ENCODE peak calls at places on chromosomes 6 and 20, in four cellular contexts. One of them, this sample, is unnamed.

GRCh38 chr6:85975957-85976356 is 333.3 kb upstream of the SYNCRIP start:
- DNase-seq in CD4-positive, alpha-beta T cell: no peak
- DNase-seq in spleen: no peak
- DNase-seq in fibroblast of lung: no peak
- DNase-seq in this sample: no peak

GRCh38 chr6:158149641-158150040 is 18.4 kb downstream of the SERAC1 start:
- DNase-seq in CD4-positive, alpha-beta T cell: no peak
- DNase-seq in spleen: no peak
- DNase-seq in fibroblast of lung: peak
- DNase-seq in this sample: no peak

GRCh38 chr20:48695738-48696137 is 132.1 kb downstream of the PREX1 start:
- DNase-seq in CD4-positive, alpha-beta T cell: no peak
- DNase-seq in spleen: no peak
- DNase-seq in fibroblast of lung: no peak
- DNase-seq in this sample: no peak

GRCh38 chr6:37783025-37783825 is 36.3 kb upstream of the ZFAND3 start:
- DNase-seq in CD4-positive, alpha-beta T cell: no peak
- DNase-seq in spleen: no peak
- DNase-seq in fibroblast of lung: peak
- DNase-seq in this sample: no peak

GRCh38 chr6:83055366-83055964 is 10.2 kb downstream of the UBE3D start:
- DNase-seq in CD4-positive, alpha-beta T cell: peak
- DNase-seq in spleen: no peak
- DNase-seq in fibroblast of lung: peak
- DNase-seq in this sample: no peak

GRCh38 chr6:46848684-46849360 is 55.6 kb downstream of the MEP1A start:
- DNase-seq in CD4-positive, alpha-beta T cell: peak
- DNase-seq in spleen: peak
- DNase-seq in fibroblast of lung: peak
- DNase-seq in this sample: peak

GRCh38 chr20:25739615-25740320 is 43.1 kb upstream of the ZNF337 start:
- DNase-seq in CD4-positive, alpha-beta T cell: no peak
- DNase-seq in spleen: no peak
- DNase-seq in fibroblast of lung: peak
- DNase-seq in this sample: no peak

GRCh38 chr6:42746452-42747400 is 823 bp upstream of the TBCC start:
- DNase-seq in CD4-positive, alpha-beta T cell: peak
- DNase-seq in spleen: peak
- DNase-seq in fibroblast of lung: peak
- DNase-seq in this sample: peak

GRCh38 chr6:80658926-80659325 is 552.5 kb downstream of the BCKDHB start:
- DNase-seq in CD4-positive, alpha-beta T cell: no peak
- DNase-seq in spleen: peak
- DNase-seq in fibroblast of lung: no peak
- DNase-seq in this sample: no peak

GRCh38 chr6:30748301-30748769 is 4.0 kb upstream of the IER3 start:
- DNase-seq in CD4-positive, alpha-beta T cell: no peak
- DNase-seq in spleen: no peak
- DNase-seq in fibroblast of lung: no peak
- DNase-seq in this sample: no peak

GRCh38 chr6:431986-432385 is 40.4 kb downstream of the IRF4 start:
- DNase-seq in CD4-positive, alpha-beta T cell: no peak
- DNase-seq in spleen: no peak
- DNase-seq in fibroblast of lung: peak
- DNase-seq in this sample: no peak

GRCh38 chr6:37368961-37369320 is 15.2 kb downstream of the RNF8 start:
- DNase-seq in CD4-positive, alpha-beta T cell: no peak
- DNase-seq in spleen: no peak
- DNase-seq in fibroblast of lung: no peak
- DNase-seq in this sample: no peak

GRCh38 chr6:10412948-10413849 is 1.7 kb downstream of the TFAP2A start:
- DNase-seq in CD4-positive, alpha-beta T cell: no peak
- DNase-seq in spleen: no peak
- DNase-seq in fibroblast of lung: no peak
- DNase-seq in this sample: no peak

GRCh38 chr6:129607581-129608186 is 102.3 kb downstream of the ARHGAP18 start:
- DNase-seq in CD4-positive, alpha-beta T cell: no peak
- DNase-seq in spleen: no peak
- DNase-seq in fibroblast of lung: peak
- DNase-seq in this sample: no peak

GRCh38 chr6:16333580-16333979 is 95.2 kb downstream of the GMPR start:
- DNase-seq in CD4-positive, alpha-beta T cell: no peak
- DNase-seq in spleen: no peak
- DNase-seq in fibroblast of lung: peak
- DNase-seq in this sample: no peak

GRCh38 chr20:11261533-11262000 is 587.8 kb upstream of the JAG1 start:
- DNase-seq in CD4-positive, alpha-beta T cell: no peak
- DNase-seq in spleen: no peak
- DNase-seq in fibroblast of lung: peak
- DNase-seq in this sample: no peak

GRCh38 chr20:25199473-25200265 is 4.2 kb downstream of the ENTPD6 start:
- DNase-seq in CD4-positive, alpha-beta T cell: no peak
- DNase-seq in spleen: no peak
- DNase-seq in fibroblast of lung: no peak
- DNase-seq in this sample: no peak

GRCh38 chr6:3138341-3138740 is 19.0 kb downstream of the TUBB2A start:
- DNase-seq in CD4-positive, alpha-beta T cell: no peak
- DNase-seq in spleen: no peak
- DNase-seq in fibroblast of lung: no peak
- DNase-seq in this sample: no peak

GRCh38 chr20:35199696-35200095 is 26.8 kb upstream of the MMP24 start:
- DNase-seq in CD4-positive, alpha-beta T cell: no peak
- DNase-seq in spleen: no peak
- DNase-seq in fibroblast of lung: peak
- DNase-seq in this sample: no peak

GRCh38 chr6:90197854-90198496 is 98.7 kb downstream of the BACH2 start:
- DNase-seq in CD4-positive, alpha-beta T cell: no peak
- DNase-seq in spleen: no peak
- DNase-seq in fibroblast of lung: peak
- DNase-seq in this sample: peak

DNA sequence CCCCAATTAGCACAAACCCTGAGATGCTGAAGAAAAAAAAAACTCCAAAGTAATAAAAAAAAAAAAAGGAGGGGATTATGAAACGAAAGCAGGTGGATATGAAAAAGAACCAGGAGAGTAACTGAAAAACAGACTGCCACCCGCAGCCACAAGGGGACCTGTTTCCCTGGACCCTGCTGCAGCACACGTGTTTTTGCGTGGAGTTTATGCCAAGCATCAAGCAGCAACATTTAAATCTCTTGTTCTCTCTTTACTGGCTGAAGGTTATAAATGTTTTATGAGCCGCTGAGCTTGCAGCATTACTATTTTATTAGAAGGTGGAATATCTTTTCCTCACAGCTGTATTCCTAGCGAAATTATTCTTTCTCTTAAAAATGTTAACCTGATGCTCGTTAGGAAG is 131.6 kb upstream of the OLIG3 start:
- DNase-seq in CD4-positive, alpha-beta T cell: no peak
- DNase-seq in spleen: no peak
- DNase-seq in fibroblast of lung: no peak
- DNase-seq in this sample: no peak
- TF ChIP-seq CTCF in CD4-positive, alpha-beta T cell: no peak
- TF ChIP-seq CTCF in spleen: no peak
- TF ChIP-seq CTCF in fibroblast of lung: no peak
- TF ChIP-seq CTCF in this sample: no peak

DNA sequence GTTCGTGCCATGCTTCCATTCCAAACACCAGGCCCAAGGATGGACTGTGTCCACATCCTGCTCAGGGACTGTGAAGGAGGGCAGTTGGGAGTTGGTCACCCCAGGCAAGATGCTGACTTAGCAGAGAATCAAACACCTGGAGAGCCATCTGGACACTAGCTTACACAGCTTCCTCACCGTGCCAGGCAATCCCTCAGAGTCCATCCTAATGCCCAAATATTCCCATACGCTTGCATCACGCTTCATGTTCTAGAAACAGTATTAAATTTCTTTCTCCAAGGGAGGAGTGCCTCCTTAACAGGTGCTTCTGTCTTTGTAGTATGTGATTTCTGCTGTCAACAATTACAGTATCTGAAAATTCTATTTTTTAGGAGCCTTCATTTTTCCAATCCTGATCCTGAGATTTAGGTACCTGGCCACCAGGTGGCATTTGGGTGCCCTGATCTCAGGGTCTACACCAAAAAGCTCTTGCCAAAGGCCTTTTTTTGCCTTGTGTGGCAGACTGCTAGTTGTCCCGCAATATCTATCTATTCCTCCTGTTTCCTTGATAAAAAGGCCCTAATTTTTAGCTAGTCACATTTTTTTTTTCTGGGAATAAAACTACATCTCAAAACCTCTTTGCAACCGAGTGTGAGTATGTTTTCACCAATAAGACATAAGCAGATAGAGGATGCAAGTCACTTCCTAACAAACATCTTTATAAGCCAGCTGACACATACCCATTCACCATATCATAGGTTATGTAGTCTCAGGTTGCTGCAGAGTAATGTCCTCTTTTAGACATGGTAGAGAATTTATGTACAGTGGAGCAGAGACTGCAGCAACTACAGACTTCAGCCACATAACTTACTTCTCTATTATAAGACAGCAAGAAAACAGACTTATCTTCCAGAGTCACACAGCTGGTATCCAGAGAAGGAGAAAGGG is 85.0 kb downstream of the PREP start:
- DNase-seq in CD4-positive, alpha-beta T cell: no peak
- DNase-seq in spleen: no peak
- DNase-seq in fibroblast of lung: no peak
- DNase-seq in this sample: no peak
- TF ChIP-seq CTCF in CD4-positive, alpha-beta T cell: no peak
- TF ChIP-seq CTCF in spleen: no peak
- TF ChIP-seq CTCF in fibroblast of lung: no peak
- TF ChIP-seq CTCF in this sample: peak

GRCh38 chr20:63891061-63892002 is 3.6 kb upstream of the DNAJC5 start:
- DNase-seq in CD4-positive, alpha-beta T cell: no peak
- DNase-seq in spleen: no peak
- DNase-seq in fibroblast of lung: no peak
- DNase-seq in this sample: no peak
- TF ChIP-seq CTCF in CD4-positive, alpha-beta T cell: no peak
- TF ChIP-seq CTCF in spleen: no peak
- TF ChIP-seq CTCF in fibroblast of lung: no peak
- TF ChIP-seq CTCF in this sample: no peak

GRCh38 chr20:43925786-43926185 is 11.1 kb downstream of the TOX2 start:
- DNase-seq in CD4-positive, alpha-beta T cell: no peak
- DNase-seq in spleen: no peak
- DNase-seq in fibroblast of lung: peak
- DNase-seq in this sample: no peak
- TF ChIP-seq CTCF in CD4-positive, alpha-beta T cell: no peak
- TF ChIP-seq CTCF in spleen: no peak
- TF ChIP-seq CTCF in fibroblast of lung: no peak
- TF ChIP-seq CTCF in this sample: peak

GRCh38 chr6:76381612-76382011 is 309.1 kb upstream of the IMPG1 start:
- DNase-seq in CD4-positive, alpha-beta T cell: no peak
- DNase-seq in spleen: no peak
- DNase-seq in fibroblast of lung: no peak
- DNase-seq in this sample: no peak
- TF ChIP-seq CTCF in CD4-positive, alpha-beta T cell: no peak
- TF ChIP-seq CTCF in spleen: no peak
- TF ChIP-seq CTCF in fibroblast of lung: no peak
- TF ChIP-seq CTCF in this sample: no peak

GRCh38 chr6:1497593-1498105 is 108.3 kb downstream of the FOXF2 start:
- DNase-seq in CD4-positive, alpha-beta T cell: no peak
- DNase-seq in spleen: no peak
- DNase-seq in fibroblast of lung: no peak
- DNase-seq in this sample: no peak

GRCh38 chr6:1496836-1497592 is 107.6 kb downstream of the FOXF2 start:
- DNase-seq in CD4-positive, alpha-beta T cell: no peak
- DNase-seq in spleen: no peak
- DNase-seq in fibroblast of lung: no peak
- DNase-seq in this sample: no peak

GRCh38 chr6:1499798-1500197 is 109.9 kb upstream of the FOXC1 start:
- DNase-seq in CD4-positive, alpha-beta T cell: no peak
- DNase-seq in spleen: no peak
- DNase-seq in fibroblast of lung: no peak
- DNase-seq in this sample: no peak

GRCh38 chr6:1500874-1501273 is 108.8 kb upstream of the FOXC1 start:
- DNase-seq in CD4-positive, alpha-beta T cell: no peak
- DNase-seq in spleen: no peak
- DNase-seq in fibroblast of lung: no peak
- DNase-seq in this sample: no peak

GRCh38 chr6:1498491-1499113 is 109.2 kb downstream of the FOXF2 start:
- DNase-seq in CD4-positive, alpha-beta T cell: no peak
- DNase-seq in spleen: no peak
- DNase-seq in fibroblast of lung: no peak
- DNase-seq in this sample: no peak
- TF ChIP-seq CTCF in CD4-positive, alpha-beta T cell: no peak
- TF ChIP-seq CTCF in spleen: no peak
- TF ChIP-seq CTCF in fibroblast of lung: no peak
- TF ChIP-seq CTCF in this sample: no peak

DNA sequence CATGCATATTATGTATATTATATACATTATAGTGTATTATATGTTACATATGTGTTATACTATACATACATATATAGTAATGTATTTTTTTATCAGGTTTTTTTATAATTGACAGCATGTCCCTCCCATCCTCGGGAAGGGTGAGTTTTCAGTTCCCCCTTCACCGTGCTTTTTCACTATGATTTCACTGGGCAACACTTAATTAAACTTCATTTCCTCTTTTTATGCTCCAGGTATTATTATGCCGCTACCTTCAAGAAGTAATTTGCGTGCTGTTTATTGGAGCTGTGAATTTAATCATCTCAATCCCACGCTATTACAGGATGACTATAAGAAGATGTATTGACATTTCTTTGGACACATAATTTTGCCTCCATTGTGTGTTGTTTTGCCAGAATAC is 228.6 kb downstream of the SAMD5 start:
- DNase-seq in CD4-positive, alpha-beta T cell: no peak
- DNase-seq in spleen: no peak
- DNase-seq in fibroblast of lung: no peak
- DNase-seq in this sample: no peak
- TF ChIP-seq CTCF in CD4-positive, alpha-beta T cell: no peak
- TF ChIP-seq CTCF in spleen: no peak
- TF ChIP-seq CTCF in fibroblast of lung: no peak
- TF ChIP-seq CTCF in this sample: no peak

GRCh38 chr6:151958332-151958731 is 150.8 kb downstream of the ESR1 start:
- DNase-seq in CD4-positive, alpha-beta T cell: no peak
- DNase-seq in spleen: no peak
- DNase-seq in fibroblast of lung: peak
- DNase-seq in this sample: no peak
- TF ChIP-seq CTCF in CD4-positive, alpha-beta T cell: no peak
- TF ChIP-seq CTCF in spleen: no peak
- TF ChIP-seq CTCF in fibroblast of lung: no peak
- TF ChIP-seq CTCF in this sample: peak

DNA sequence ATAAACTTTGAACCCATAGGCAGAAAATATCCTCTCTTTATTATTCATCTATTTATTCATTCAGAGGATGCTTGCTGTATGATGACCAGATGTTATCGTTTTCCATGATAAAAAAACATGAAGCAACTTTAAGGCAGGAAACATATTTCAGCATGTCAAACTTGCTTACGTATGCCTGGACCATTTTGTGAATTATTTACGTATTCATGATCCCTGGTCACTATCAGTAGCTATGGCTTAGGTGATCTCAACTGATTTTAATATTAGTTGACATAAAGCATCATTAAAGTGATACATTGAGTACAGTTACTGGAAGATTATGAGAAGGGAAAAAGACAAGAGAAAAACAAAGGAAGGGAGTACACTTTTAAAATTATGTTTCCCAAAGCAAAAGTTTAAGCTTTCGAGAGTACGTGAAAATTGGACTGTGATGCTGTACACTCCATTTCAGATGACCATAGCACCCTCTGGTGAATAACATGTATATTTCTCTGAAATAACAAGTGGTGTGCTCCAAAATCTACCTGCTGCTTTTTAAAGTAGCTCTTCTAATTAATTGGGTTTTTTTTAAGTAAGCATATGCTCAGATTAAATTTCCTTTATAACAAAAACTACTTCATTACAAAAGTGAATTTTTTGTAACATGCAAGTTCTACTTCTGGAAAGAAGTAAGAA is 215.1 kb upstream of the HSF2 start:
- DNase-seq in CD4-positive, alpha-beta T cell: no peak
- DNase-seq in spleen: no peak
- DNase-seq in fibroblast of lung: peak
- DNase-seq in this sample: no peak
- TF ChIP-seq CTCF in CD4-positive, alpha-beta T cell: no peak
- TF ChIP-seq CTCF in spleen: no peak
- TF ChIP-seq CTCF in fibroblast of lung: peak
- TF ChIP-seq CTCF in this sample: no peak

This sample was measured in CD14-positive monocyte.